ENCODE peak calls at places on chromosome 3, in five cellular contexts. I, E, M, K and F are unnamed samples.

GRCh38 chr3:149970716-149971402 is at the start of gene PFN2:
- DNase-seq in M (peak; percentile 37), E (peak; percentile 44), K (peak; percentile 47), I (no peak), F (peak; percentile 40)

GRCh38 chr3:69411331-69411730 is 25.4 kb upstream of the FRMD4B start:
- DNase-seq in M (no peak), E (no peak), K (no peak), I (no peak), F (no peak)

GRCh38 chr3:43684944-43685343 is 5.8 kb upstream of the ABHD5 start:
- DNase-seq in M (no peak), E (no peak), K (no peak), I (no peak), F (no peak)

GRCh38 chr3:9942934-9943690 is 9.1 kb downstream of the PRRT3 start:
- DNase-seq in I (no peak), E (no peak), M (no peak), K (no peak), F (no peak)

GRCh38 chr3:113947372-113948014 is at the start of gene ZDHHC23:
- DNase-seq in M (peak; percentile 43), K (peak; percentile 40), I (no peak), E (peak; percentile 31), F (peak; percentile 54)

GRCh38 chr3:114764056-114764492 is 383.0 kb downstream of the ZBTB20 start:
- DNase-seq in I (no peak), M (no peak), K (peak; percentile 23), E (no peak), F (no peak)

GRCh38 chr3:168991813-168992212 is 671.7 kb downstream of the MECOM start:
- DNase-seq in I (no peak), E (no peak), M (no peak), K (no peak), F (no peak)

GRCh38 chr3:196177967-196178366 is 33.2 kb downstream of the ZDHHC19 start:
- DNase-seq in K (no peak), I (no peak), M (no peak), E (peak; percentile 40), F (no peak)

GRCh38 chr3:138675393-138675792 is 66.8 kb downstream of the FAIM start:
- DNase-seq in I (no peak), M (no peak), E (no peak), K (no peak), F (peak; percentile 24)

GRCh38 chr3:139127101-139127500 is 82.4 kb upstream of the PRR23C start:
- DNase-seq in K (no peak), E (peak; percentile 38), M (no peak), I (no peak), F (no peak)

GRCh38 chr3:77042892-77043291 is 3.0 kb downstream of the ROBO2 start:
- DNase-seq in M (no peak), K (no peak), I (no peak), E (no peak), F (no peak)

GRCh38 chr3:61936344-61936937 is 375.1 kb downstream of the PTPRG start:
- DNase-seq in I (no peak), M (no peak), E (peak; percentile 24), K (peak; percentile 6), F (no peak)

GRCh38 chr3:65669163-65669875 is 369.4 kb downstream of the MAGI1 start:
- DNase-seq in M (no peak), I (no peak), E (peak; percentile 18), K (peak; percentile 81), F (no peak)

GRCh38 chr3:170078620-170079281 is 41.0 kb downstream of the GPR160 start:
- DNase-seq in E (peak; percentile 35), I (no peak), K (peak; percentile 83), M (peak; percentile 2), F (peak; percentile 31)

GRCh38 chr3:104764499-104764898 is 602.2 kb upstream of the ALCAM start:
- DNase-seq in I (no peak), K (no peak), M (no peak), E (no peak), F (no peak)

GRCh38 chr3:42936157-42936981 is 30.4 kb downstream of the ZNF662 start:
- DNase-seq in K (no peak), M (no peak), I (no peak), E (peak; percentile 19), F (no peak)

GRCh38 chr3:143313598-143314188 is 194.1 kb downstream of the CHST2 start:
- DNase-seq in E (no peak), M (no peak), I (no peak), K (no peak), F (no peak)

GRCh38 chr3:49412632-49413337 is 562 bp downstream of the TCTA start:
- DNase-seq in I (no peak), E (no peak), M (no peak), K (no peak), F (no peak)

GRCh38 chr3:146625117-146625775 is 20.1 kb upstream of the PLSCR5 start:
- DNase-seq in K (no peak), I (no peak), M (no peak), E (no peak), F (no peak)

GRCh38 chr3:86785381-86785780 is 205.6 kb downstream of the VGLL3 start:
- DNase-seq in M (no peak), I (no peak), E (no peak), K (no peak), F (no peak)

GRCh38 chr3:2099028-2099671 is 484 bp downstream of the CNTN4 start:
- DNase-seq in M (no peak), E (no peak), I (no peak), K (no peak), F (no peak)

GRCh38 chr3:124867511-124867910 is 19.7 kb downstream of the ITGB5 start:
- DNase-seq in M (no peak), I (no peak), E (no peak), K (no peak), F (no peak)

GRCh38 chr3:42153039-42153438 is 61.9 kb downstream of the TRAK1 start:
- DNase-seq in E (no peak), I (no peak), M (no peak), K (no peak), F (no peak)

GRCh38 chr3:44289882-44290462 is 48.3 kb downstream of the TOPAZ1 start:
- DNase-seq in I (no peak), M (peak; percentile 52), K (no peak), E (peak; percentile 21), F (no peak)

GRCh38 chr3:129120254-129121004 is 1.2 kb downstream of the RAB43 start:
- DNase-seq in M (peak; percentile 51), I (peak; percentile 89), E (peak; percentile 88), K (peak; percentile 90), F (peak; percentile 67)

GRCh38 chr3:129121016-129121791 is 400 bp downstream of the RAB43 start:
- DNase-seq in I (no peak), M (no peak), K (no peak), E (no peak), F (no peak)

GRCh38 chr3:129118745-129119144 is 2.9 kb downstream of the RAB43 start:
- DNase-seq in E (no peak), K (no peak), M (no peak), I (no peak), F (no peak)

GRCh38 chr3:129117134-129117533 is 4.5 kb downstream of the RAB43 start:
- DNase-seq in I (no peak), E (no peak), K (no peak), M (no peak), F (no peak)

GRCh38 chr3:129119365-129120100 is 2.1 kb downstream of the RAB43 start:
- DNase-seq in I (no peak), M (no peak), E (peak; percentile 54), K (peak; percentile 86), F (no peak)
- TF ChIP-seq POLR2A in I (no peak), M (no peak), E (no peak), K (peak; percentile 70), F (no peak)

GRCh38 chr3:129625071-129625874 is 18.8 kb upstream of the PLXND1 start:
- DNase-seq in K (no peak), E (no peak), I (no peak), M (no peak), F (no peak)

GRCh38 chr3:129622933-129623332 is 16.5 kb upstream of the PLXND1 start:
- DNase-seq in I (no peak), M (no peak), E (no peak), K (no peak), F (no peak)

GRCh38 chr3:129622418-129622872 is 16.0 kb upstream of the PLXND1 start:
- DNase-seq in I (no peak), M (no peak), E (no peak), K (no peak), F (no peak)

GRCh38 chr3:129624347-129625070 is 18.0 kb upstream of the PLXND1 start:
- DNase-seq in M (no peak), E (no peak), I (no peak), K (no peak), F (no peak)

GRCh38 chr3:129623447-129624118 is 17.1 kb upstream of the PLXND1 start:
- DNase-seq in M (no peak), K (no peak), I (no peak), E (no peak), F (no peak)
- TF ChIP-seq REST in M (no peak), K (no peak), I (no peak), E (no peak), F (no peak)

GRCh38 chr3:156400062-156400461 is 154.9 kb downstream of the SSR3 start:
- DNase-seq in M (no peak), K (no peak), I (no peak), E (no peak), F (no peak)

GRCh38 chr3:156400735-156401134 is 154.2 kb downstream of the SSR3 start:
- DNase-seq in M (no peak), I (no peak), K (no peak), E (no peak), F (no peak)

GRCh38 chr3:156395961-156396700 is 158.8 kb downstream of the SSR3 start:
- DNase-seq in K (peak; percentile 1), M (no peak), I (no peak), E (no peak), F (no peak)

DNA sequence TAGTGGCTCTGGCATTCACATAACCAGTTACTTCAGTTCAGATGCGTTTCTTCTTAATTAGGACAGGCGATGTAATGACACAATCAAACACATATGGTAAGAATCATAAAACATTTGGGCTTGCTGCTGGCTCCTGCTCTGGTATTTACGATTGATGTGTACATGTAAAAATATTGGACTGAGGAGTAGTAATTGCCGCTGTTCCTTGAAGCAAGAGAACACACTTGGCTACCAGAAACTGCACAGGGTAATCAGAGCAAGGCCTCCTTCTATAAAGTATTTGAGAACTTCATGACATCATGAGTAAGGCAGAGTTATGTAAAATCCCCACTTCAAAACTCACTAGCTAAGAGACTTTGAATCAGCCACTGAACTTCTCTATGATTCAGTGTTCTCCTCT is 158.1 kb downstream of the SSR3 start:
- DNase-seq in K (no peak), M (no peak), I (no peak), E (no peak), F (no peak)
- TF ChIP-seq POLR2A in K (no peak), M (no peak), I (no peak), E (no peak), F (no peak)

DNA sequence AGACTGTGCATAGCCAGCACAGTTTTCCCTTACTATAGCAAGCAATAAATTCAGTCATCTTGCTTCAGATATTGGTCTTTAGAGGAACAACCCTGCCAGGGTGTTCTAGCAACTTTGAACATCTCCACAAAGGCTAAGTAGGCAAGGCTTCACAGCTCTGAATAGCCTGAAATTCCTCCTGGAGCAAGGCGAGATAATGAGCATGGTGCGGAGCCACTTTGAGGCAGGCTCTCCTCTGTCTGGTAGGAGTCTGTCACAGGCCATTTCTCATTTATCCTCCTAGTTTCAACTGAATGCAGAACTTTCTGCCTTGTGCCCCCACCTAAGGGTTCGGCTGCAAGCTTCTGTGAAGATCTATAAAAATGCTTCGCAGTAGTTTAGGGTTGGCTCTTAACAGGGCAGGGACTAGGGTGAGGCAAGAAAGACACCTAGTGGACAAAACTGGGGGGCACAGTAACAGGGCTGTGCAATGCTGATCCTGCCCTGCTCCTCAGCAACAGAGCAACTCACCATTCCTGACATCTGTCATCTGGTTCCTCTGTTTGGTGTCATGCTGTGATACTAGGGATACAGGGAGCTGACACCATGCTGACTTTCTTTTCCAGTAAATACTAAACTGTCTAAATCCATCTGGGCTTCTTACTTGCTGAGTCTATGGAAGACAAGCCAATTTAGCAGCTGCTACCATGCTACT is 16.6 kb upstream of the EHHADH start:
- DNase-seq in I (no peak), K (peak; percentile 50), E (peak; percentile 69), M (no peak), F (peak; percentile 31)
- TF ChIP-seq REST in I (no peak), K (no peak), E (no peak), M (no peak), F (no peak)